ENCODE peak calls at places on chromosomes 13 and 19, in four cellular contexts. C, B, K and V are unnamed samples.

GRCh38 chr13:44309771-44310767 is 63.6 kb upstream of the SERP2 start:
- DNase-seq in K (no peak), C (no peak), B (peak; percentile 56), V (peak; percentile 60)

GRCh38 chr19:57682226-57682766 is 519 bp downstream of the ZNF551 start:
- DNase-seq in K (no peak), C (no peak), B (peak; percentile 8), V (no peak)

GRCh38 chr19:6663236-6664187 is 6.4 kb downstream of the TNFSF14 start:
- DNase-seq in B (peak; percentile 26), K (no peak), C (no peak), V (no peak)

GRCh38 chr13:30880151-30880551 is 25.9 kb upstream of the MEDAG start:
- DNase-seq in K (no peak), C (no peak), B (peak; percentile 92), V (peak; percentile 48)

GRCh38 chr13:109654341-109655205 is 131.8 kb downstream of the IRS2 start:
- DNase-seq in K (no peak), B (peak; percentile 92), C (no peak), V (peak; percentile 71)

GRCh38 chr19:35063940-35064818 is 22.7 kb downstream of the HPN start:
- DNase-seq in K (no peak), C (no peak), B (peak; percentile 77), V (peak; percentile 70)

GRCh38 chr19:39735688-39736087 is 2.1 kb downstream of the CLC start:
- DNase-seq in B (no peak), K (no peak), C (no peak), V (no peak)

GRCh38 chr19:31666126-31666525 is 316.9 kb upstream of the TSHZ3 start:
- DNase-seq in K (no peak), B (no peak), C (no peak), V (no peak)

GRCh38 chr13:87128006-87128405 is 543.2 kb upstream of the SLITRK5 start:
- DNase-seq in C (no peak), B (peak; percentile 53), K (no peak), V (peak; percentile 5)

GRCh38 chr19:3810708-3811355 is 24.7 kb upstream of the MATK start:
- DNase-seq in B (no peak), C (no peak), K (no peak), V (no peak)

GRCh38 chr13:114258589-114258988 is 22.8 kb upstream of the UPF3A start:
- DNase-seq in K (no peak), B (no peak), C (no peak), V (no peak)
- H3K4me3 ChIP-seq in K (no peak overlapping the region), B (no peak overlapping the region), C (no peak overlapping the region), V (no peak overlapping the region)

GRCh38 chr19:17999685-18000479 is 8.1 kb upstream of the ARRDC2 start:
- DNase-seq in K (no peak), B (no peak), C (no peak), V (no peak)

GRCh38 chr19:17998827-17999150 is 9.2 kb upstream of the ARRDC2 start:
- DNase-seq in K (no peak), B (no peak), C (no peak), V (no peak)

GRCh38 chr19:17996826-17997316 is 11.1 kb upstream of the ARRDC2 start:
- DNase-seq in C (peak; percentile 89), K (no peak), B (peak; percentile 62), V (peak; percentile 76)

GRCh38 chr19:18000480-18000980 is 7.4 kb upstream of the ARRDC2 start:
- DNase-seq in K (no peak), B (no peak), C (no peak), V (no peak)

GRCh38 chr19:17997969-17998826 is 9.8 kb upstream of the ARRDC2 start:
- DNase-seq in K (no peak), C (no peak), B (peak; percentile 57), V (peak; percentile 26)
- TF ChIP-seq CTCF in K (no peak), C (no peak), B (no peak), V (peak; percentile 25)

DNA sequence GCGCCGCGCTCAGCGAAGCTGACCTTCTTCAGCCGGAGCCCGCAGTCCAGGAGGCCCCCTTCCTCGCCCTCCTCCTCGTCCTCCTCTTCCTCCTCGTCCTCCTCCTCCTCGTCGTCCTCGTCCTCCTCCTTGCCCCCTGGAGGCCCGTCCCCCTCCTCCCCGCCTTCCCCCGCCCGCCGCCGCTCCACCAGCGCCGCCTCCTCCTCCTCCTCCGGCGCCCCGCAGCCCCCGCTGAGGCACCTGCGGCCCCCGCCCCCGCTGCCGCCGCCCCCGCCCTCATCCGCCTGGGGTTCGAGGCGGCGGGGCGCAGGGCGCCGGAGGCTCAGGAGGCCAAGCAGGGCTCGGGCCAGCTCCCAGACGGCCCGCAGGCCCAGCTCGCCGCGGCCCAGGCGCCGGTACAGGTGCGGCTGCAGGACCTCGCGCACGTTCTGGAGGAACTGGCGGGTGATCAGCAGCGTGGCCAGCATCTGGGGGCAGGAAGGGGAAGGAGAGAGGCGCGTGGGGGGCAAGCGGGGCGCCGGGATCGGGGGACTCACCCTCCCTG is 6.1 kb downstream of the ANO8 start:
- DNase-seq in K (no peak), B (no peak), C (no peak), V (no peak)
- H3K4me3 ChIP-seq in K (peak overlapping the region; percentile 58), B (no peak overlapping the region), C (peak overlapping the region; percentile 56), V (no peak overlapping the region)

DNA sequence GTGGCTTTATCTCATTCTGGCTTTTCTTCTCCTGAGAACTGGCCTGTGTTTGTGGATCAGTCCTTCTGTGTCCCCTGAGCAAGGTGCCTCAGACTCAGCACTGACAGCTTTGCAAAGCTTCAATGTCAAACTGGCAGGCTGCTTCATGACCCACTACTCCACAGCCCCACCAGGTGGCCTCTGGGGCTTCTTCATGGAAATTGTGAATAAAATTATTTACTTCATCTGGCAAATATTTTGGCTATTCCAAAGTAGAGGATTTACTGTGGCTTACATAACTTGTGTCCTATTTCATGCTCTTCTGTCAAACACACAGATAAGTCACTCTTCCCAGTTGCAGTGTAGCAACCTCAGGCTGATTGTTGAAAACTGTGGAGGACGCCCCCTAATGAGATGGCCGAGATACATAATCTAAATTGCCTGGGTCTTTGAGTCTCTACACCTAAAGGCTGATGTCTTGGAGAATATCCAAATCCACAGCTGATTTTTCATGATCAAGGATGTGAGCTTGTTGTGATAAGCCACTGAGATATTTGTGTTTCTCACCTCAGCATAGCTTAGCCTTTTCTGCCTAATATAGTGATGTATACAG is 721.9 kb upstream of the SLC10A2 start:
- DNase-seq in B (no peak), C (no peak), K (no peak), V (no peak)
- TF ChIP-seq CTCF in B (no peak), C (no peak), K (no peak), V (peak; percentile 5)

DNA sequence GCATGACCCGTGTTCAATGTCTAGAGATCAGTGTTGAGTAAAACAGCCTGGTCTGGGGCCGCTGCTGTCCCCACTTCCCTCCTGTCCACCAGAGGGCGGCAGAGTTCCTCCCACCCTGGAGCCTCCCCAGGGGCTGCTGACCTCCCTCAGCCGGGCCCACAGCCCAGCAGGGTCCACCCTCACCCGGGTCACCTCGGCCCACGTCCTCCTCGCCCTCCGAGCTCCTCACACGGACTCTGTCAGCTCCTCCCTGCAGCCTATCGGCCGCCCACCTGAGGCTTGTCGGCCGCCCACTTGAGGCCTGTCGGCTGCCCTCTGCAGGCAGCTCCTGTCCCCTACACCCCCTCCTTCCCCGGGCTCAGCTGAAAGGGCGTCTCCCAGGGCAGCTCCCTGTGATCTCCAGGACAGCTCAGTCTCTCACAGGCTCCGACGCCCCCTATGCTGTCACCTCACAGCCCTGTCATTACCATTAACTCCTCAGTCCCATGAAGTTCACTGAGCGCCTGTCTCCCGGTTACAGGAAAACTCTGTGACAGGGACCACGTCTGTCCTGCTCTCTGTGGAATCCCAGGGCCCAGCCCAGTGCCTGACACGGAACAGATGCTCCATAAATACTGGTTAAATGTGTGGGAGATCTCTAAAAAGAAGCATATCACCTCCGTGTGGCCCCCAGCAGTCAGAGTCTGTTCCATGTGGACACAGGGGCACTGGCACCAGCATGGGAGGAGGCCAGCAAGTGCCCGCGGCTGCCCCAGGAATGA is 1.5 kb upstream of the CEACAM5 start:
- DNase-seq in K (no peak), B (peak; percentile 22), C (peak; percentile 62), V (peak; percentile 6)
- H3K4me3 ChIP-seq in K (no peak overlapping the region), B (no peak overlapping the region), C (peak overlapping the region; percentile 33), V (no peak overlapping the region)

DNA sequence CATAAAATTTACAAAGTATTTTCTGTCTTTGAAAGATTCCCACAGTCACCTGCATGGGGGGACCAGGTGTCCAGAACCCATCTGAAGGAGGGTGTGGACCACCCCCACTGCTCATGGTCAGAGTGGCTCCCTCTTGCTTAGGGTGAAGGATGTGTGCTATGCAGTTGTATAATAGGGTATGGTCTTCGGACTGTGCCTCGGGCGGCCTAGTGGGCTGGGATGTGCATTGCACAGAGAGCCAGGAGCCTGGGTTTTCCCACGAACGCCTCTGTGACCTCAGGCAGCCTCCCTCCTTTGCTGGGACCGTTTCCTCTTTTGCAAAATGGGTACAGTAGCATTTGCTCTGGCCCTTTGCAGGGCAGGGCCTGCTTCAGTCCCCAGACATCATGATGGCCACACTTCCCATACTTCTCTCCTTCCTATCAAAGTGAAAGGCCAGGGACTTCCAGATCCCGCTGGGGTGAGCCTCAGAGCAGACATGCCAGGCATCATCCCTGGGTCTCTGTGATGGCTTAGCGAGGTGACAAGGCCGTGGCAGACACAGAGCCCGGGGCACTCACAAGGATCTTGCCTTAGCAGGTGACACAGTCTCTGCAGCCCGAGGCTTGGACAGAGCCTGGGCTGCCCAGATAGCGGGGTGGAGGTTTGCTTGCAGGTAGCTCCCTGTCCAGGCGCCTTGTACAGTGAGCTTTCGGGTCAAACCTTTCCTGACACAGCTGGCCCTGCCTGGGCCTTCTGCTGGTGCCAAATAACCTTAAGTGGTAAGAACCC is 59.4 kb upstream of the ZNF536 start:
- DNase-seq in C (no peak), K (no peak), B (no peak), V (no peak)
- TF ChIP-seq CTCF in C (no peak), K (no peak), B (no peak), V (no peak)

DNA sequence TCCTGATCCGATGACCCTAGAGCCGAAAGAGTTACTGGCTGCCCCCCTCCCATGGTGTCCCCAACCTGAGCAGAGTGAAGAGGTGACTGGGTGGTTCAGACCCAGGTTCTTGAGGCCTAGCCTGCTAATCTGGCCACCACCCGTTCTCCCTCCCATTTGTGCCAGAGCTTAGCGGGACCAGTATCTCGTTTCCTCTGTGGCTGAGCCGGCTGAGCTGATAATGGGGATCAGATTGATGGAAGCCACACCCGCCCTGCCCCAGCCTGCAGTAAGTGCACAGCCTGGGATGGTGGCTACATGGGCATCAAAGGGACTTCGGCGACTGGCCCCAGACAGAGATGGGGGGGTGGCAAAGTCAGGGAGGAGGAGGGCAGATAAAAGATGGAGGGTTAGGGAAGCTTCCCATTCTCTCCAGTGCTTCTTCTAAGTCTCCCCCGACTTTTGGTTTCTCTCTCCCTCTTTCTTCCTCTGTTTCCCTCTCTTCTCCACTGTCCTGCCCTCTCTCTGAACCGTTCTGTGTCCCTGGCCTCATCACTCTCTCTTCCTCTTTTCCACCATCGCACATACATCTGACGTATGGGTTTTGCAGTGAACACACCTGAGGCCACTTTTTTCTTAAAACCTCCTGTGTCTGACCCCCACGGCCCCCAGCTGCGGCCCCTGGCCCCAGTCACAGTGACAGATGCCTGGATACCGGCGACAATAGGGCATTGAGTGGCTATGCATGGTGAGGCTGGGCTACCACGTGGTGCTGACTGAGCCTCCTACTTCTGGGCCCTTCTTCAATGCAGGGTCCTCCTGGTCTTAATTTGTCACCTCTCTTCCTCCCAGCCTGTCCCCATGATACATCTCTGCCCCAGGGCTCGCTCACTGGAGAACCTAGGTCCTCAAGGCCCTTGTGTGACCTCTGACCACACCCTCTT is 2.4 kb downstream of the ELAVL3 start:
- DNase-seq in B (no peak), K (no peak), C (no peak), V (no peak)
- H3K4me3 ChIP-seq in B (no peak overlapping the region), K (no peak overlapping the region), C (no peak overlapping the region), V (no peak overlapping the region)

GRCh38 chr19:29664753-29665214 is 477 bp upstream of the PLEKHF1 start:
- DNase-seq in B (no peak), C (no peak), K (no peak), V (no peak)
- TF ChIP-seq CTCF in B (no peak), C (no peak), K (no peak), V (no peak)